ENCODE peak calls at places on chromosomes 7 and 10, in four cellular contexts. One of them, this sample, is unnamed.

GRCh38 chr10:86693721-86694369 is 25.5 kb downstream of the LDB3 start:
- DNase-seq in esophagus squamous epithelium: no peak
- DNase-seq in CD4-positive, CD25-positive, alpha-beta regulatory T cell: peak; percentile 43
- DNase-seq in heart right ventricle: peak; percentile 57
- DNase-seq in this sample: no peak

GRCh38 chr10:34003561-34003960 is 669.1 kb upstream of the NRP1 start:
- DNase-seq in esophagus squamous epithelium: no peak
- DNase-seq in CD4-positive, CD25-positive, alpha-beta regulatory T cell: no peak
- DNase-seq in heart right ventricle: no peak
- DNase-seq in this sample: no peak

GRCh38 chr7:82631998-82632397 is 188.4 kb upstream of the CACNA2D1 start:
- DNase-seq in esophagus squamous epithelium: no peak
- DNase-seq in CD4-positive, CD25-positive, alpha-beta regulatory T cell: no peak
- DNase-seq in heart right ventricle: no peak
- DNase-seq in this sample: no peak

GRCh38 chr7:1587738-1588137 is 17.9 kb upstream of the PSMG3 start:
- DNase-seq in esophagus squamous epithelium: no peak
- DNase-seq in CD4-positive, CD25-positive, alpha-beta regulatory T cell: no peak
- DNase-seq in heart right ventricle: no peak
- DNase-seq in this sample: no peak

GRCh38 chr10:6148251-6148691 is 54.5 kb upstream of the PFKFB3 start:
- DNase-seq in esophagus squamous epithelium: no peak
- DNase-seq in CD4-positive, CD25-positive, alpha-beta regulatory T cell: no peak
- DNase-seq in heart right ventricle: no peak
- DNase-seq in this sample: no peak

GRCh38 chr10:114632869-114633715 is 25.0 kb downstream of the ABLIM1 start:
- DNase-seq in esophagus squamous epithelium: no peak
- DNase-seq in CD4-positive, CD25-positive, alpha-beta regulatory T cell: no peak
- DNase-seq in heart right ventricle: peak; percentile 59
- DNase-seq in this sample: no peak

GRCh38 chr10:28089467-28089866 is 90.6 kb upstream of the ODAD2 start:
- DNase-seq in esophagus squamous epithelium: no peak
- DNase-seq in CD4-positive, CD25-positive, alpha-beta regulatory T cell: no peak
- DNase-seq in heart right ventricle: no peak
- DNase-seq in this sample: no peak

GRCh38 chr10:89414879-89415821 is 782 bp downstream of the IFIT5 start:
- DNase-seq in esophagus squamous epithelium: no peak
- DNase-seq in CD4-positive, CD25-positive, alpha-beta regulatory T cell: peak; percentile 62
- DNase-seq in heart right ventricle: peak; percentile 47
- DNase-seq in this sample: peak; percentile 45

GRCh38 chr7:12540850-12541249 is 29.7 kb upstream of the SCIN start:
- DNase-seq in esophagus squamous epithelium: no peak
- DNase-seq in CD4-positive, CD25-positive, alpha-beta regulatory T cell: no peak
- DNase-seq in heart right ventricle: no peak
- DNase-seq in this sample: no peak

GRCh38 chr10:4457597-4457996 is 368.4 kb upstream of the AKR1E2 start:
- DNase-seq in esophagus squamous epithelium: no peak
- DNase-seq in CD4-positive, CD25-positive, alpha-beta regulatory T cell: no peak
- DNase-seq in heart right ventricle: no peak
- DNase-seq in this sample: no peak

GRCh38 chr10:79487296-79488194 is 24.8 kb upstream of the EIF5AL1 start:
- DNase-seq in esophagus squamous epithelium: no peak
- DNase-seq in CD4-positive, CD25-positive, alpha-beta regulatory T cell: peak; percentile 36
- DNase-seq in heart right ventricle: peak; percentile 59
- DNase-seq in this sample: peak; percentile 60

GRCh38 chr7:99782012-99782953 is 1.7 kb downstream of the CYP3A4 start:
- DNase-seq in esophagus squamous epithelium: no peak
- DNase-seq in CD4-positive, CD25-positive, alpha-beta regulatory T cell: no peak
- DNase-seq in heart right ventricle: no peak
- DNase-seq in this sample: no peak

GRCh38 chr7:125316451-125316850 is 386.8 kb upstream of the POT1 start:
- DNase-seq in esophagus squamous epithelium: no peak
- DNase-seq in CD4-positive, CD25-positive, alpha-beta regulatory T cell: no peak
- DNase-seq in heart right ventricle: no peak
- DNase-seq in this sample: no peak

DNA sequence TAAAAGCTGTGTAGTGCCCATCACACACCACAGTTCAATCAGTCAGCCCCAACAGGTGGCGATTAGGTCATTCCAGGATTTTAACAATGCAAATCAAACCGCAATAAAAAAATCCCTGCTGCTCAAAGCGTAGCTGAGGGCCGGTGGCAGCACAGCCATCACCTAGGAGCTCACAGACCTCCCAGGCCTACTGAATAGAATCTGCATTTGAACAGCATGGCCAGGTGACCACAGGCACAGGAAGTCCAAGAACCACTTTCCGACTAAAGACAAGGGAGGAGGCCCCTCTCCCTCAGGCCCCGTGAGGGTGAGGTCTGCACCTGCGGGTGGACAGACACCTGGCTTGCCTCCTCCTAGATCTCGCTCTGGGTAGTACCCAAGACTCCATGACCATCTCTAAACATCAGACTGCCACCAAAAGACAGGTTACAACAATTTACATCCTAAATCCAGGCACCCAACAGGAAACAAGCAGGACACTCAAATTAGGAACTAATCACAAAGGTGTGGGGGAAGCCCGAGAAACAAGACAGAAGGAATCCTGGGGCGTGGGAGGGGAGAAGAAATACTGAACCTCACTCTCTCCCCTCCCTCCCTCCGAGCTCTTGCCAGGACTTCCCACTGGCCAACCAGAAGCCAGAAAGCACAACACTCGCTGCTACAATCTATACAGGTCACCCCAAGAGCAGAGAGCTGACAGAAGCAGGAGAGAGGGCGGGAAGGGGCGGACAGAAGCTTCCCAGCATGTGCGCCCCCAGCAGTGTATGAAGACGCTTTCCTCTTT is 19.2 kb downstream of the GNA12 start:
- DNase-seq in esophagus squamous epithelium: no peak
- DNase-seq in CD4-positive, CD25-positive, alpha-beta regulatory T cell: no peak
- DNase-seq in heart right ventricle: no peak
- DNase-seq in this sample: no peak
- H3K4me1 ChIP-seq in esophagus squamous epithelium: peaks cover 28% of the 10 kb centered on the region
- H3K4me1 ChIP-seq in CD4-positive, CD25-positive, alpha-beta regulatory T cell: no peaks in the 10 kb centered on the region
- H3K4me1 ChIP-seq in heart right ventricle: peaks cover 74% of the 10 kb centered on the region
- H3K4me1 ChIP-seq in this sample: peaks cover 10% of the 10 kb centered on the region

DNA sequence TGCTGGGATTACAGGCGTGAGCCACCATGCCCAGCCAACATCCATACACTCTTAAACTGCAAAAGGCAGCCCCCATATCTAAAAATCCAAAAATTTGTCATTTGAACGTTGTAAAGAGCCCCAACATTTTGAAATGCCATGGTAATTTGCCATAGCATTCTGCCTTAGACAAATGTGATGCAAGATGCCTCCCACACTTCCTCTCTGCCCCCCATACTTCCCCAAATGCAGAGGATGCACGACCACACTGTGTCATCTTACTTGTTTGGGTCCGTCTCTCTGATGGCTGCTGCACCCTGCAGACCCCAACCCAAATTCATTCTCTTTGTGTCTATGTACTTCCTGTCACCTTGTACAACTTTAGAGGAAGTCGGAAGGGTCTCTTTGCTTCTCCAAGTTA is 1125.6 kb upstream of the AUTS2 start:
- DNase-seq in esophagus squamous epithelium: no peak
- DNase-seq in CD4-positive, CD25-positive, alpha-beta regulatory T cell: no peak
- DNase-seq in heart right ventricle: no peak
- DNase-seq in this sample: no peak
- H3K4me1 ChIP-seq in esophagus squamous epithelium: no peaks in the 10 kb centered on the region
- H3K4me1 ChIP-seq in CD4-positive, CD25-positive, alpha-beta regulatory T cell: no peaks in the 10 kb centered on the region
- H3K4me1 ChIP-seq in heart right ventricle: no peaks in the 10 kb centered on the region
- H3K4me1 ChIP-seq in this sample: no peaks in the 10 kb centered on the region

GRCh38 chr7:143454091-143454729 is 11.0 kb downstream of the TAS2R60 start:
- DNase-seq in esophagus squamous epithelium: no peak
- DNase-seq in CD4-positive, CD25-positive, alpha-beta regulatory T cell: no peak
- DNase-seq in heart right ventricle: no peak
- DNase-seq in this sample: no peak
- H3K4me1 ChIP-seq in esophagus squamous epithelium: peaks cover 8% of the 10 kb centered on the region
- H3K4me1 ChIP-seq in CD4-positive, CD25-positive, alpha-beta regulatory T cell: no peaks in the 10 kb centered on the region
- H3K4me1 ChIP-seq in heart right ventricle: peaks cover 5% of the 10 kb centered on the region
- H3K4me1 ChIP-seq in this sample: no peaks in the 10 kb centered on the region

GRCh38 chr7:73894851-73895441 is 34.0 kb downstream of the TMEM270 start:
- DNase-seq in esophagus squamous epithelium: no peak
- DNase-seq in CD4-positive, CD25-positive, alpha-beta regulatory T cell: no peak
- DNase-seq in heart right ventricle: peak; percentile 71
- DNase-seq in this sample: peak; percentile 33
- H3K4me1 ChIP-seq in esophagus squamous epithelium: peaks cover 29% of the 10 kb centered on the region
- H3K4me1 ChIP-seq in CD4-positive, CD25-positive, alpha-beta regulatory T cell: no peaks in the 10 kb centered on the region
- H3K4me1 ChIP-seq in heart right ventricle: peaks cover 22% of the 10 kb centered on the region
- H3K4me1 ChIP-seq in this sample: no peaks in the 10 kb centered on the region

DNA sequence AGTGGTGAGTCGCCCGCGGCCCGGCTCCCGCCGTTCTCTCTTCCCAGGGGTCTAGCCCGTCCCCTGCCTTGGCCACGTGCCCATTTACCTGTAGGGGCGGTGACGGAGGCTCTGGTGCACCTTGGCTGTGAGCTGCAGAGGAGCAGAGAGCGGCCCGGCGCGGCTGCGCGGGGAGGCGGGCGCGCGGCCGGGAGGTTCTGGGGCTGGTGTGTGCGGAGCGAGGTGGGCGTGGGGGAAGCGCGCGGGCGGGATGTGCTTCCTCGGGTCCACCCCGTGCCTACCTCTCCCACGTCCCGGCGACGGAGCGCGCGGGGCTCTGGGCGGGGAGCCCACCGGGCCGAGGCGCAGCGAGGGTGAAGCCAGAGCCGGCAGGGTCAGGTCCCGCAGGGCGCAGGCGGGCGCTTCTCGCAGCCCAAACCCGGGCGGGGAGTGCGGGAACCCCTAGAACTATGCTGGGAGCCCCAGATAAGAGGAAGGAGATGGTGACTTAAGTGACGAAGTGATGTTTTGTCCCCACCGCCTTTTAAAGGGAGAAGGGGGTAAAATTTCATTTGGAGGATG is 430 bp downstream of the UPP1 start:
- DNase-seq in esophagus squamous epithelium: peak; percentile 63
- DNase-seq in CD4-positive, CD25-positive, alpha-beta regulatory T cell: peak; percentile 67
- DNase-seq in heart right ventricle: no peak
- DNase-seq in this sample: no peak
- H3K4me1 ChIP-seq in esophagus squamous epithelium: peaks cover 64% of the 10 kb centered on the region
- H3K4me1 ChIP-seq in CD4-positive, CD25-positive, alpha-beta regulatory T cell: peaks cover 79% of the 10 kb centered on the region
- H3K4me1 ChIP-seq in heart right ventricle: peaks cover 86% of the 10 kb centered on the region
- H3K4me1 ChIP-seq in this sample: peaks cover 2% of the 10 kb centered on the region

DNA sequence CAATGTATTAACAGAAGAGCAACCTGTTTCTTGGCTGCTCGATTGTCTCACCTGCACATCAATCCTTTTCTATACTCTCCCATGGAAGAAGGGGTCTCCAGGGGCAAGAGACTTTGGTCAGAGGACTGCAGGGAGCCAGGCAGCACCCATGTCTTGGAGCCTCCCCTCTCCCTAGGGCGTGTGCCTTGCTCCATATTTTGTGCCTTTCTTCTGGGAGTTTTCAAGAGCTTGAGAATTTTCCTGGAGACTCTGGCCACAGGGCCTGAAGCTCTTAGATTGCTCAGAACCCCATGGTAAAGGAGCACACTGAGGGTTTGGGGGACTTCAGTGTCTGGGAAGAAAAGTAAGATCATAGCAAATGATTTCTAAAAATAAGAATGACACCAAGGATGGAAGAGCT is 5.4 kb upstream of the CSGALNACT2 start:
- DNase-seq in esophagus squamous epithelium: no peak
- DNase-seq in CD4-positive, CD25-positive, alpha-beta regulatory T cell: no peak
- DNase-seq in heart right ventricle: no peak
- DNase-seq in this sample: no peak
- H3K4me1 ChIP-seq in esophagus squamous epithelium: peaks cover 10% of the 10 kb centered on the region
- H3K4me1 ChIP-seq in CD4-positive, CD25-positive, alpha-beta regulatory T cell: peaks cover 8% of the 10 kb centered on the region
- H3K4me1 ChIP-seq in heart right ventricle: peaks cover 41% of the 10 kb centered on the region
- H3K4me1 ChIP-seq in this sample: no peaks in the 10 kb centered on the region

GRCh38 chr10:132409667-132410028 is 12.6 kb downstream of the PWWP2B start:
- DNase-seq in esophagus squamous epithelium: no peak
- DNase-seq in CD4-positive, CD25-positive, alpha-beta regulatory T cell: no peak
- DNase-seq in heart right ventricle: no peak
- DNase-seq in this sample: peak; percentile 49

GRCh38 chr10:132410056-132410778 is 13.2 kb downstream of the PWWP2B start:
- DNase-seq in esophagus squamous epithelium: no peak
- DNase-seq in CD4-positive, CD25-positive, alpha-beta regulatory T cell: no peak
- DNase-seq in heart right ventricle: no peak
- DNase-seq in this sample: peak; percentile 73

GRCh38 chr10:132407846-132408278 is 10.9 kb downstream of the PWWP2B start:
- DNase-seq in esophagus squamous epithelium: no peak
- DNase-seq in CD4-positive, CD25-positive, alpha-beta regulatory T cell: no peak
- DNase-seq in heart right ventricle: no peak
- DNase-seq in this sample: peak; percentile 86

GRCh38 chr10:132408367-132408781 is 11.4 kb downstream of the PWWP2B start:
- DNase-seq in esophagus squamous epithelium: no peak
- DNase-seq in CD4-positive, CD25-positive, alpha-beta regulatory T cell: no peak
- DNase-seq in heart right ventricle: no peak
- DNase-seq in this sample: peak; percentile 86

GRCh38 chr10:132408823-132409666 is 12.0 kb downstream of the PWWP2B start:
- DNase-seq in esophagus squamous epithelium: no peak
- DNase-seq in CD4-positive, CD25-positive, alpha-beta regulatory T cell: no peak
- DNase-seq in heart right ventricle: no peak
- DNase-seq in this sample: peak; percentile 85
- H3K4me1 ChIP-seq in esophagus squamous epithelium: peaks cover 67% of the 10 kb centered on the region
- H3K4me1 ChIP-seq in CD4-positive, CD25-positive, alpha-beta regulatory T cell: no peaks in the 10 kb centered on the region
- H3K4me1 ChIP-seq in heart right ventricle: peaks cover 60% of the 10 kb centered on the region
- H3K4me1 ChIP-seq in this sample: peaks cover 79% of the 10 kb centered on the region

GRCh38 chr10:102230861-102231356 is 4.8 kb downstream of the ELOVL3 start:
- DNase-seq in esophagus squamous epithelium: no peak
- DNase-seq in CD4-positive, CD25-positive, alpha-beta regulatory T cell: peak; percentile 63
- DNase-seq in heart right ventricle: no peak
- DNase-seq in this sample: peak; percentile 86
- H3K4me1 ChIP-seq in esophagus squamous epithelium: peaks cover 19% of the 10 kb centered on the region
- H3K4me1 ChIP-seq in CD4-positive, CD25-positive, alpha-beta regulatory T cell: peaks cover 30% of the 10 kb centered on the region
- H3K4me1 ChIP-seq in heart right ventricle: peaks cover 48% of the 10 kb centered on the region
- H3K4me1 ChIP-seq in this sample: no peaks in the 10 kb centered on the region

This sample was measured in pancreas.